ENCODE peak calls at places on chromosomes 5 and 9, in five cellular contexts. One of them, this sample, is unnamed.

GRCh38 chr9:108478431-108478837 is 377.4 kb downstream of the ACTL7B start:
- DNase-seq in IMR-90: peak
- DNase-seq in right lobe of liver: no peak
- DNase-seq in lung: peak
- DNase-seq in AG10803: peak
- DNase-seq in this sample: peak

GRCh38 chr5:36054646-36055045 is 12.0 kb downstream of the UGT3A2 start:
- DNase-seq in AG10803: peak
- DNase-seq in right lobe of liver: no peak
- DNase-seq in lung: no peak
- DNase-seq in IMR-90: no peak
- DNase-seq in this sample: no peak

GRCh38 chr5:68046445-68046844 is 169.1 kb upstream of the PIK3R1 start:
- DNase-seq in AG10803: peak
- DNase-seq in lung: no peak
- DNase-seq in IMR-90: peak
- DNase-seq in right lobe of liver: no peak
- DNase-seq in this sample: peak

GRCh38 chr5:1314564-1314982 is 19.7 kb upstream of the TERT start:
- DNase-seq in AG10803: no peak
- DNase-seq in right lobe of liver: peak
- DNase-seq in lung: no peak
- DNase-seq in IMR-90: no peak
- DNase-seq in this sample: no peak

GRCh38 chr9:87890866-87891265 is 8.2 kb downstream of the SPATA31E1 start:
- DNase-seq in right lobe of liver: no peak
- DNase-seq in lung: no peak
- DNase-seq in IMR-90: no peak
- DNase-seq in AG10803: no peak
- DNase-seq in this sample: no peak

GRCh38 chr5:113806823-113807222 is 293.3 kb downstream of the YTHDC2 start:
- DNase-seq in IMR-90: peak
- DNase-seq in right lobe of liver: no peak
- DNase-seq in lung: peak
- DNase-seq in AG10803: peak
- DNase-seq in this sample: no peak

GRCh38 chr9:131464354-131465000 is 38.2 kb upstream of the POMT1 start:
- DNase-seq in right lobe of liver: peak
- DNase-seq in IMR-90: no peak
- DNase-seq in AG10803: no peak
- DNase-seq in lung: no peak
- DNase-seq in this sample: no peak

GRCh38 chr9:35680331-35681105 is 6.8 kb downstream of the CA9 start:
- DNase-seq in right lobe of liver: no peak
- DNase-seq in lung: no peak
- DNase-seq in IMR-90: peak
- DNase-seq in AG10803: no peak
- DNase-seq in this sample: peak

GRCh38 chr9:79776581-79776980 is 204.8 kb downstream of the TLE4 start:
- DNase-seq in lung: no peak
- DNase-seq in right lobe of liver: no peak
- DNase-seq in IMR-90: peak
- DNase-seq in AG10803: no peak
- DNase-seq in this sample: no peak

GRCh38 chr5:10590226-10591047 is 26.6 kb downstream of the ANKRD33B start:
- DNase-seq in lung: no peak
- DNase-seq in IMR-90: peak
- DNase-seq in AG10803: no peak
- DNase-seq in right lobe of liver: peak
- DNase-seq in this sample: peak

GRCh38 chr5:125868035-125868434 is 555.2 kb upstream of the GRAMD2B start:
- DNase-seq in IMR-90: no peak
- DNase-seq in lung: no peak
- DNase-seq in right lobe of liver: no peak
- DNase-seq in AG10803: no peak
- DNase-seq in this sample: peak

GRCh38 chr9:37485389-37486255 is at the start of gene POLR1E:
- DNase-seq in right lobe of liver: peak
- DNase-seq in AG10803: peak
- DNase-seq in lung: peak
- DNase-seq in IMR-90: peak
- DNase-seq in this sample: peak

GRCh38 chr5:143536364-143536763 is 132.9 kb upstream of the NR3C1 start:
- DNase-seq in lung: peak
- DNase-seq in IMR-90: peak
- DNase-seq in right lobe of liver: no peak
- DNase-seq in AG10803: peak
- DNase-seq in this sample: peak

GRCh38 chr5:20469792-20470191 is 481.8 kb upstream of the CDH18 start:
- DNase-seq in right lobe of liver: no peak
- DNase-seq in IMR-90: no peak
- DNase-seq in lung: no peak
- DNase-seq in AG10803: no peak
- DNase-seq in this sample: no peak

GRCh38 chr9:32881948-32882347 is 98.6 kb downstream of the TMEM215 start:
- DNase-seq in IMR-90: no peak
- DNase-seq in lung: no peak
- DNase-seq in AG10803: no peak
- DNase-seq in right lobe of liver: no peak
- DNase-seq in this sample: no peak

GRCh38 chr5:171470420-171470819 is 51.0 kb downstream of the FGF18 start:
- DNase-seq in IMR-90: no peak
- DNase-seq in lung: no peak
- DNase-seq in right lobe of liver: no peak
- DNase-seq in AG10803: no peak
- DNase-seq in this sample: no peak

GRCh38 chr5:81830602-81831001 is 79.7 kb upstream of the SSBP2 start:
- DNase-seq in lung: no peak
- DNase-seq in right lobe of liver: no peak
- DNase-seq in IMR-90: no peak
- DNase-seq in AG10803: no peak
- DNase-seq in this sample: no peak

GRCh38 chr9:84340535-84340934 is at the start of gene SLC28A3:
- DNase-seq in IMR-90: no peak
- DNase-seq in right lobe of liver: no peak
- DNase-seq in AG10803: no peak
- DNase-seq in lung: no peak
- DNase-seq in this sample: no peak

GRCh38 chr5:130109152-130109551 is 204.9 kb downstream of the CHSY3 start:
- DNase-seq in lung: no peak
- DNase-seq in IMR-90: peak
- DNase-seq in AG10803: peak
- DNase-seq in right lobe of liver: no peak
- DNase-seq in this sample: no peak

GRCh38 chr5:178281321-178281720 is 48.7 kb upstream of the PHYKPL start:
- DNase-seq in lung: no peak
- DNase-seq in AG10803: peak
- DNase-seq in IMR-90: no peak
- DNase-seq in right lobe of liver: no peak
- DNase-seq in this sample: no peak

GRCh38 chr5:3394877-3395599 is 200.6 kb upstream of the IRX1 start:
- DNase-seq in AG10803: no peak
- DNase-seq in IMR-90: no peak
- DNase-seq in lung: peak
- DNase-seq in right lobe of liver: no peak
- DNase-seq in this sample: no peak

GRCh38 chr5:107514305-107514704 is 156.4 kb downstream of the EFNA5 start:
- DNase-seq in right lobe of liver: no peak
- DNase-seq in lung: no peak
- DNase-seq in AG10803: no peak
- DNase-seq in IMR-90: peak
- DNase-seq in this sample: no peak

GRCh38 chr9:97658707-97659106 is 25.1 kb downstream of the NCBP1 start:
- DNase-seq in AG10803: no peak
- DNase-seq in IMR-90: no peak
- DNase-seq in right lobe of liver: no peak
- DNase-seq in lung: no peak
- DNase-seq in this sample: no peak

GRCh38 chr5:41882765-41883164 is 12.5 kb upstream of the OXCT1 start:
- DNase-seq in IMR-90: no peak
- DNase-seq in right lobe of liver: no peak
- DNase-seq in AG10803: no peak
- DNase-seq in lung: no peak
- DNase-seq in this sample: no peak

GRCh38 chr9:68794898-68795297 is 89.9 kb downstream of the PIP5K1B start:
- DNase-seq in AG10803: no peak
- DNase-seq in lung: peak
- DNase-seq in IMR-90: no peak
- DNase-seq in right lobe of liver: no peak
- DNase-seq in this sample: no peak

GRCh38 chr5:17090839-17091238 is 126.6 kb upstream of the BASP1 start:
- DNase-seq in right lobe of liver: no peak
- DNase-seq in lung: no peak
- DNase-seq in AG10803: no peak
- DNase-seq in IMR-90: no peak
- DNase-seq in this sample: no peak

GRCh38 chr9:80134487-80134886 is 562.7 kb downstream of the TLE4 start:
- DNase-seq in lung: no peak
- DNase-seq in AG10803: no peak
- DNase-seq in IMR-90: no peak
- DNase-seq in right lobe of liver: no peak
- DNase-seq in this sample: no peak

GRCh38 chr5:113693621-113694130 is 180.2 kb downstream of the YTHDC2 start:
- DNase-seq in lung: no peak
- DNase-seq in AG10803: no peak
- DNase-seq in right lobe of liver: no peak
- DNase-seq in IMR-90: no peak
- DNase-seq in this sample: no peak

GRCh38 chr9:128497824-128498610 is 6.5 kb upstream of the GLE1 start:
- DNase-seq in lung: no peak
- DNase-seq in AG10803: no peak
- DNase-seq in IMR-90: no peak
- DNase-seq in right lobe of liver: no peak
- DNase-seq in this sample: no peak

GRCh38 chr9:22157831-22158230 is 148.7 kb upstream of the CDKN2B start:
- DNase-seq in IMR-90: no peak
- DNase-seq in lung: no peak
- DNase-seq in right lobe of liver: no peak
- DNase-seq in AG10803: no peak
- DNase-seq in this sample: no peak
- TF ChIP-seq CTCF in IMR-90: no peak
- TF ChIP-seq CTCF in lung: no peak
- TF ChIP-seq CTCF in right lobe of liver: no peak
- TF ChIP-seq CTCF in AG10803: no peak
- TF ChIP-seq CTCF in this sample: no peak

GRCh38 chr9:136899196-136899595 is 12.9 kb downstream of the TRAF2 start:
- DNase-seq in AG10803: no peak
- DNase-seq in lung: no peak
- DNase-seq in IMR-90: no peak
- DNase-seq in right lobe of liver: no peak
- DNase-seq in this sample: peak
- H3K4me3 ChIP-seq in AG10803: no peak
- H3K4me3 ChIP-seq in lung: no peak
- H3K4me3 ChIP-seq in IMR-90: no peak
- H3K4me3 ChIP-seq in right lobe of liver: no peak
- H3K4me3 ChIP-seq in this sample: no peak

DNA sequence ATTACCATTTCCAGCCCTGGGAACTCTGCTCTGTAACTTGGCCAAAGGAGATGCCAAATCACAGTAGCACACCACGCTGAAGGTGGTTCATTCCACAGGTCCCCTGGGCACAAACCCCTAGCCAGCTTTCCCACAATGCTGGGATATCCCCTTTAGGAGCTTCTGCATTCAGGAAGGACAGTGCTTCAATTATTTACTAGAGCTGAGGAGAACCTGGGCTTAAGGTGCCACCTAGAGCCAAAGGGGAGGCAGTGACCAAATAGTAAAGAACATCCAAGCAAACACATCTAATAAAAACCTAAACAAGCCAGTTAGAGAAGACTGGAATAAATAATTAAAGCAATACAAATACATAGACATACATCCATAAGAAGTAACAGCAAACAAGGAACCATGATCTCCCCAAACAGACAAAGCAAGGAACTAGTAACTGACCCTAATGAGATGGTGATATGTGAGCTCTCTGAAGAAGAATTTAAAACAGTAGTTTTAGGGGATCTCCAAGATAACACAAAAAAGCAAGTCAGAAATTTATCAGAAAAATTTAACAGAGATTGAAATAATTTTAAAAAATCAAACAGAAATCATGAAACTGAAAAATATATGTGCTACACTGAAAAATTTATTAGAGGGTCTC is 14.6 kb downstream of the KIF4B start:
- DNase-seq in AG10803: no peak
- DNase-seq in IMR-90: no peak
- DNase-seq in right lobe of liver: no peak
- DNase-seq in lung: no peak
- DNase-seq in this sample: no peak
- TF ChIP-seq CTCF in AG10803: peak
- TF ChIP-seq CTCF in IMR-90: no peak
- TF ChIP-seq CTCF in right lobe of liver: peak
- TF ChIP-seq CTCF in lung: no peak
- TF ChIP-seq CTCF in this sample: peak

GRCh38 chr5:44387911-44388310 is 1.3 kb downstream of the FGF10 start:
- DNase-seq in AG10803: no peak
- DNase-seq in lung: no peak
- DNase-seq in right lobe of liver: no peak
- DNase-seq in IMR-90: no peak
- DNase-seq in this sample: no peak
- H3K4me3 ChIP-seq in AG10803: no peak
- H3K4me3 ChIP-seq in lung: peak
- H3K4me3 ChIP-seq in right lobe of liver: no peak
- H3K4me3 ChIP-seq in IMR-90: no peak
- H3K4me3 ChIP-seq in this sample: no peak